ENCODE peak calls at places on chromosomes 6 and 20, in seven cellular contexts. Z is heart right ventricle, J is psoas muscle, H is upper lobe of left lung, P is IMR-90, A is GM23338, E is GM10248. Y is an unnamed sample.

GRCh38 chr20:10919549-10920140 is 245.8 kb upstream of the JAG1 start:
- DNase-seq in E (no peak), J (peak), A (no peak), H (no peak), Z (peak), P (peak), Y (no peak)

GRCh38 chr6:129744201-129744879 is 34.4 kb upstream of the ARHGAP18 start:
- DNase-seq in P (peak), J (no peak), H (no peak), E (no peak), Z (no peak), A (peak), Y (no peak)

GRCh38 chr6:134339216-134339615 is 21.3 kb upstream of the SGK1 start:
- DNase-seq in H (no peak), E (no peak), A (no peak), Z (no peak), J (no peak), P (no peak), Y (no peak)

GRCh38 chr6:71333700-71334099 is 45.1 kb downstream of the OGFRL1 start:
- DNase-seq in A (no peak), E (no peak), Z (no peak), P (peak), J (no peak), H (peak), Y (no peak)

GRCh38 chr6:140174509-140174908 is 800.1 kb upstream of the CITED2 start:
- DNase-seq in A (no peak), Z (no peak), H (no peak), P (peak), J (no peak), E (no peak), Y (no peak)

GRCh38 chr20:47287609-47288144 is 68.8 kb downstream of the ZMYND8 start:
- DNase-seq in H (no peak), E (no peak), Z (no peak), P (no peak), J (no peak), A (no peak), Y (no peak)

GRCh38 chr6:109441069-109441816 is 719 bp downstream of the SMPD2 start:
- DNase-seq in H (peak), A (peak), J (peak), Z (peak), E (peak), P (peak), Y (no peak)

GRCh38 chr6:156866181-156866862 is 89.1 kb downstream of the ARID1B start:
- DNase-seq in J (no peak), H (peak), Z (no peak), A (no peak), E (peak), P (peak), Y (no peak)

GRCh38 chr6:165661416-165662001 is 1.5 kb downstream of the PDE10A start:
- DNase-seq in H (no peak), Z (peak), E (no peak), A (no peak), J (no peak), P (peak), Y (no peak)

GRCh38 chr20:6501061-6501460 is 266.4 kb upstream of the BMP2 start:
- DNase-seq in J (no peak), A (no peak), E (no peak), Z (no peak), H (no peak), P (peak), Y (no peak)

GRCh38 chr6:157946865-157947532 is 34.7 kb upstream of the SYNJ2 start:
- DNase-seq in H (no peak), Z (no peak), P (peak), J (no peak), E (peak), A (peak), Y (no peak)

GRCh38 chr6:80520195-80520594 is 413.7 kb downstream of the BCKDHB start:
- DNase-seq in P (peak), H (no peak), Z (no peak), A (no peak), J (no peak), E (no peak), Y (no peak)
- TF ChIP-seq CTCF in P (no peak), H (no peak), Z (no peak), A (no peak), J (no peak), E (no peak), Y (no peak)

GRCh38 chr6:45132683-45133294 is 195.3 kb upstream of the RUNX2 start:
- DNase-seq in H (no peak), J (no peak), P (no peak), A (no peak), Z (no peak), E (no peak), Y (no peak)
- TF ChIP-seq CTCF in H (no peak), J (no peak), P (no peak), A (no peak), Z (no peak), E (no peak), Y (no peak)

GRCh38 chr20:25389858-25390537 is 637 bp downstream of the ABHD12 start:
- DNase-seq in Z (peak), J (peak), H (peak), A (peak), P (no peak), E (peak), Y (peak)

GRCh38 chr20:25394276-25394675 is 3.6 kb upstream of the ABHD12 start:
- DNase-seq in A (no peak), H (no peak), E (no peak), J (no peak), Z (no peak), P (no peak), Y (no peak)

GRCh38 chr20:25394996-25395395 is 4.4 kb upstream of the ABHD12 start:
- DNase-seq in A (no peak), E (no peak), P (no peak), J (no peak), Z (no peak), H (no peak), Y (no peak)

GRCh38 chr20:25389381-25389857 is 1.2 kb downstream of the ABHD12 start:
- DNase-seq in Z (no peak), A (peak), E (no peak), J (no peak), P (peak), H (no peak), Y (no peak)

GRCh38 chr20:25390538-25391528 is at the start of gene ABHD12:
- DNase-seq in P (peak), A (peak), E (peak), J (peak), H (peak), Z (peak), Y (peak)
- TF ChIP-seq CTCF in P (no peak), A (no peak), E (no peak), J (no peak), H (no peak), Z (peak), Y (no peak)

DNA sequence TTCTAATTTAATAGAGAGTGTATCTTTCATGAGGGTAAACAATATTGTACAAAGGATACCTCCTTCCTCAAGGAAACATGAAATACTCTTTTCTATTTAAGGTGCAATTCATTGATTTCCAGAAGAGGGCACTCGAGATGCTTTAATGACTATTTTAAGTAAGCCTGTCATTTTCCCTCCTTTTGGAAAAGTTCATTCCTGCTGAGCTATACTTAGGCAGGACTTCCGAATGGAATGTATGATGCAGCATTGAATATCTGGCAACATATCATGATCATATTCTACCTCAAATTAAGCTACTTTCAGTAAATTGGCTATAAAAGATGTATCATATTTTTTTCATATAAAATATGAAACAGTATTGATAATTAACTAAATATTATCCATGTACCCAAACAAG is 5.0 kb downstream of the DST start:
- DNase-seq in E (peak), P (peak), A (peak), H (no peak), Z (no peak), J (no peak), Y (no peak)
- TF ChIP-seq CTCF in E (peak), P (peak), A (peak), H (peak), Z (peak), J (peak), Y (peak)

GRCh38 chr6:63574554-63574900 is 2.2 kb downstream of the LOC128125822 start:
- DNase-seq in H (no peak), E (no peak), Z (no peak), P (no peak), J (no peak), A (no peak), Y (no peak)
- TF ChIP-seq CTCF in H (no peak), E (no peak), Z (no peak), P (no peak), J (no peak), A (no peak), Y (peak)

DNA sequence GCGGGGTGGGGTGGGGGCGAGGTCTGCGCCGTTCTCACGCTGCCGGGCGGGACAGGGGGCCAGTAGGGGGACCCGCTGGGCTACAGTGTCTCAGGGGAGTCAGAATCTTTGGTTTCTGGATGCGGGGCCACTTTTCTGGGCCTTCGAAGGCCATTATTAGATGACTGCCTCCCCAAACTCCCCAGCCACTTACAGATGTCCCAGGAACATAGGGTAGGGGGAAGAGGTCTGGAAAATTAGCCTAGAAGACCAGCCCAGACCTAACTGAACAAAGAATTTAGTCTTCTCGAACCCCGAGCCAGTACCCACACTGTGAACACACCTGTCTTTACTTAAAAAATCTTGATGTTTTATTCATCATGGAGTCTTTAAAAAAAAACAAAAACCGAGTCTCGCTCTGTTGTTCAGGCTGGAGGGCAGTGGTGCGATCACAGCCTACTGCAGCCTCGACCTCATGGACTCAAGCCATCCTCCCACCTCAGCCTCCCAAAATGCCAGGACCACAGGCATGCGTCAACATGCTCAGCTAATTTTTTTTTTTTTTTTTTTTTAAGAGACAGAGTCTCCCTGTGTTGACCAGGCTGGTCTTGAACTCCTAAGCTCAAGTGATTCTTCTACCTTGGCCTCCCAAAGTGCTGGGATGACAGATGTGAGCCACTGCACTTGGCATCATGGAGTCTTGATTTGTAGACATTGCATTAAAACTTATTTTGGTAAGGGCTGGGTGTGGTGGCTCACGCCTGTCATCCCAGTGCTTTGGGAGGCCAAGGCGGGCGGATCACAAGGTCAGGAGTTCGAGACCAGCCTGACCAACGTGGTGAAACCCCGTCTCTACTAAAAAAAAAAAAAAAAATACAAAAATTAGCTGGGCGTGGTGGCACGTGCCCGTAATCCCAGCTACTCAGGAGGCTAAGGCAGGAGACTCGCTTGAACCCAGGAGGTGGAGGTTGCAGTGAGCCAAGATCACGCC is 3.3 kb upstream of the SLC29A1 start:
- DNase-seq in A (no peak), J (no peak), P (no peak), Z (no peak), E (no peak), H (no peak), Y (no peak)
- TF ChIP-seq CTCF in A (peak), J (no peak), P (no peak), Z (no peak), E (peak), H (no peak), Y (no peak)

GRCh38 chr6:33779305-33779704 is 9.6 kb downstream of the LEMD2 start:
- DNase-seq in J (no peak), E (no peak), Z (no peak), H (no peak), P (no peak), A (peak), Y (no peak)
- TF ChIP-seq CTCF in J (no peak), E (no peak), Z (no peak), H (no peak), P (no peak), A (peak), Y (peak)

GRCh38 chr20:9200620-9201019 is 131.7 kb downstream of the PLCB4 start:
- DNase-seq in P (peak), A (no peak), J (no peak), Z (no peak), E (no peak), H (no peak), Y (no peak)

GRCh38 chr20:9203081-9203447 is 134.2 kb downstream of the PLCB4 start:
- DNase-seq in J (no peak), P (peak), E (no peak), Z (no peak), A (no peak), H (no peak), Y (no peak)

GRCh38 chr20:9200196-9200595 is 131.3 kb downstream of the PLCB4 start:
- DNase-seq in E (no peak), P (no peak), J (no peak), H (no peak), A (no peak), Z (no peak), Y (no peak)

GRCh38 chr20:9204979-9205378 is 136.1 kb downstream of the PLCB4 start:
- DNase-seq in P (no peak), Z (no peak), J (no peak), H (no peak), A (no peak), E (no peak), Y (no peak)

GRCh38 chr20:9202440-9203080 is 133.7 kb downstream of the PLCB4 start:
- DNase-seq in H (no peak), J (no peak), P (no peak), E (no peak), Z (no peak), A (no peak), Y (no peak)
- TF ChIP-seq CTCF in H (no peak), J (no peak), P (no peak), E (no peak), Z (no peak), A (no peak), Y (no peak)